ENCODE peak calls at places on chromosomes 7 and 10, in four cellular contexts. O is skeletal muscle cell, C is astrocyte of the cerebellum, L is HAP-1. X is an unnamed sample.
A peak's percentile ranks its signal among the peaks of the same experiment; 100 is the strongest.

GRCh38 chr10:104665174-104665573 is 24.1 kb downstream of the SORCS3 start:
- DNase-seq in O (no peak), C (no peak), L (no peak), X (no peak)

GRCh38 chr7:159141159-159141558 is 3.5 kb downstream of the VIPR2 start:
- DNase-seq in O (no peak), C (no peak), L (no peak), X (no peak)

GRCh38 chr10:24962998-24963397 is 10.6 kb upstream of the PRTFDC1 start:
- DNase-seq in O (no peak), C (peak; percentile 60), L (no peak), X (peak; percentile 80)

GRCh38 chr7:70838292-70838907 is 293.5 kb upstream of the GALNT17 start:
- DNase-seq in O (no peak), C (no peak), L (no peak), X (no peak)

GRCh38 chr10:76408646-76409045 is 977.2 kb downstream of the LRMDA start:
- DNase-seq in O (no peak), C (no peak), L (no peak), X (no peak)

GRCh38 chr10:51007781-51008180 is 66.5 kb upstream of the PRKG1 start:
- DNase-seq in O (no peak), C (no peak), L (no peak), X (no peak)

GRCh38 chr7:74490546-74490945 is 36.8 kb downstream of the GTF2IRD1 start:
- DNase-seq in O (no peak), C (no peak), L (no peak), X (no peak)

GRCh38 chr10:106931159-106931852 is 233.2 kb downstream of the SORCS1 start:
- DNase-seq in O (no peak), C (no peak), L (no peak), X (no peak)

GRCh38 chr10:95785317-95785716 is 29.4 kb downstream of the ENTPD1 start:
- DNase-seq in O (no peak), C (no peak), L (no peak), X (no peak)

GRCh38 chr7:116166167-116166566 is 44.2 kb upstream of the TES start:
- DNase-seq in O (no peak), C (no peak), L (no peak), X (no peak)

GRCh38 chr7:139679731-139680594 is 97.8 kb downstream of the HIPK2 start:
- DNase-seq in O (peak; percentile 61), C (no peak), L (no peak), X (peak; percentile 93)

GRCh38 chr10:101043356-101043707 is 12.3 kb downstream of the SFXN3 start:
- DNase-seq in O (no peak), C (no peak), L (no peak), X (no peak)

GRCh38 chr7:130990178-130990832 is 256.3 kb upstream of the KLF14 start:
- DNase-seq in O (no peak), C (no peak), L (no peak), X (no peak)

GRCh38 chr7:11492307-11492706 is 339.7 kb downstream of the THSD7A start:
- DNase-seq in O (peak; percentile 3), C (no peak), L (no peak), X (no peak)

GRCh38 chr7:156875766-156876165 is 17.2 kb downstream of the LMBR1 start:
- DNase-seq in O (no peak), C (no peak), L (no peak), X (no peak)

GRCh38 chr10:773562-774161 is 84.2 kb upstream of the DIP2C start:
- DNase-seq in O (no peak), C (no peak), L (no peak), X (no peak)

GRCh38 chr7:127879942-127880341 is 151.3 kb downstream of the LRRC4 start:
- DNase-seq in O (no peak), C (no peak), L (no peak), X (no peak)

GRCh38 chr7:70384891-70385290 is 747.1 kb upstream of the GALNT17 start:
- DNase-seq in O (peak; percentile 51), C (peak; percentile 58), L (no peak), X (peak; percentile 91)

GRCh38 chr10:4470231-4470840 is 355.7 kb upstream of the AKR1E2 start:
- DNase-seq in O (peak; percentile 71), C (peak; percentile 34), L (no peak), X (no peak)

GRCh38 chr7:34096135-34096775 is 190.9 kb downstream of the BMPER start:
- DNase-seq in O (peak; percentile 91), C (peak; percentile 83), L (no peak), X (no peak)

GRCh38 chr10:115654961-115655360 is 561.8 kb downstream of the ATRNL1 start:
- DNase-seq in O (peak; percentile 15), C (peak; percentile 68), L (no peak), X (no peak)

DNA sequence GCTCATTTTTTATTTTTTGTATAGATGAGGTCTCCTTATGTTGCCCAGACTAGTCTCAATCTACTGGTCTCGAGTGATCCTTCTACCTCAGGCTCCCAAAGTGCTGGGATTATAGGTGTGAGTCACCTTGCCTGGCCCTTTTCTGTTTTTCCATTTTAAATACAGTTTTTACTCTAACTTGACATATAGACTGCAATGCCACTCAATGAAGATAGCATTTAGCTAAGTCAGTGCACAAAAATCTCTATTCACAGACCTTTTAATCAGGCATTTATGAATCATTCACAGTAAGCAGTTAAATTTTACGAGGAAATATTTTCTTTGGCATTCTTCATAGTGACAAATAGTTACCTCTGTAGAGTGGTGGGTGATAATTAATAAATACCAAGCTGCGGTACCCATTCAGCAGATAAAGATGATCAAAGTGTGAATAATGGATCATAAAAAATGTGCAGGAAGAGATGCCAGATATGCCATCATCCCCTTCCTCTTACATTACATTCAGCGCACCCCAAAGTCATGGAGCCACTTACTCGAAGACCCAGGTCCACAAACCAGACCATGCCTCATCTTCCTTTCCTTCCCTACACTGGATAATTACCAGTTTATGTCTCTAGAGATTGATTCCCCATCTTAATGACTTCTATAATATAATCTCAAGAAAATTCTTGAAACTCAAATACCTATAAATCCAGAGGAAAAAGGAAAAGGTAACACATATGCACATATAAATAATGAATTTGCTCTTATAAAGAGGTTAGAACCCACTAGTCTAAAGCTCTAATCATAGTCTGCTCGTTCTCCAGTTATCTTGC is 56.0 kb downstream of the UBE2H start:
- DNase-seq in O (no peak), C (no peak), L (no peak), X (no peak)
- H3K4me3 ChIP-seq in O (no peak overlapping the region), C (no peak overlapping the region), L (no peak overlapping the region), X (no peak overlapping the region)

DNA sequence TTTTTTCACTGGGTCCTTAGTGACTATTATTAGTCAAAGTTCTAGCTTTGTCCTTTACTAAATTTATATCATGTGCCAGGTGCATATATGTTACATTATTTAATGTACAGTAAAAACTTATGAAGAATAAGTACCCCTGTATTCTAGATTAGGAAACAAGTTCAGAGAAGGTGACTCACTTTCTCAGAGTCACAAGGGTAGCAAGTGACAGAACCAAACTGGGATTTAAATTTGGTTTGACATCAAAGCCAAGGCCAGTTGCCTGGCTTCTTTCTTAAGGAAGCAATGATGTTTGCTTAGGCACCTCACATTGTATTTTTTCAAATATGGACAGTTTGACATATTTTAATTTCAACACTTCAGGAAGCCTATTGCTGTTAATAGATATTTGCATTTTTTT is 2.5 kb downstream of the LSM8 start:
- DNase-seq in O (no peak), C (no peak), L (no peak), X (no peak)
- H3K4me3 ChIP-seq in O (no peak overlapping the region), C (no peak overlapping the region), L (no peak overlapping the region), X (no peak overlapping the region)

GRCh38 chr10:119443441-119443840 is 99.1 kb downstream of the RGS10 start:
- DNase-seq in O (no peak), C (no peak), L (no peak), X (no peak)
- H3K4me3 ChIP-seq in O (no peak overlapping the region), C (no peak overlapping the region), L (no peak overlapping the region), X (no peak overlapping the region)

GRCh38 chr10:79268717-79269116 is 78.6 kb upstream of the PPIF start:
- DNase-seq in O (no peak), C (no peak), L (no peak), X (no peak)

GRCh38 chr10:79272353-79272752 is 74.9 kb upstream of the PPIF start:
- DNase-seq in O (no peak), C (no peak), L (no peak), X (no peak)

GRCh38 chr10:79269443-79269842 is 77.8 kb upstream of the PPIF start:
- DNase-seq in O (no peak), C (no peak), L (no peak), X (no peak)

GRCh38 chr10:79269969-79270368 is 77.3 kb upstream of the PPIF start:
- DNase-seq in O (no peak), C (no peak), L (no peak), X (no peak)

GRCh38 chr10:79270471-79271246 is 76.6 kb upstream of the PPIF start:
- DNase-seq in O (no peak), C (no peak), L (no peak), X (no peak)
- H3K4me3 ChIP-seq in O (no peak overlapping the region), C (no peak overlapping the region), L (no peak overlapping the region), X (no peak overlapping the region)

GRCh38 chr10:42691361-42692120 is 53.2 kb upstream of the ZNF33B start:
- DNase-seq in O (no peak), C (no peak), L (no peak), X (no peak)
- H3K4me3 ChIP-seq in O (no peak overlapping the region), C (no peak overlapping the region), L (no peak overlapping the region), X (no peak overlapping the region)

GRCh38 chr10:43227911-43228782 is 38.7 kb downstream of the RASGEF1A start:
- DNase-seq in O (no peak), C (no peak), L (peak; percentile 7), X (no peak)

GRCh38 chr10:43226851-43227845 is 39.7 kb downstream of the RASGEF1A start:
- DNase-seq in O (no peak), C (no peak), L (peak; percentile 4), X (no peak)

GRCh38 chr10:43229208-43230061 is 37.4 kb downstream of the RASGEF1A start:
- DNase-seq in O (no peak), C (no peak), L (peak; percentile 52), X (no peak)

GRCh38 chr10:43230101-43230908 is 36.6 kb downstream of the RASGEF1A start:
- DNase-seq in O (no peak), C (no peak), L (peak; percentile 6), X (no peak)

DNA sequence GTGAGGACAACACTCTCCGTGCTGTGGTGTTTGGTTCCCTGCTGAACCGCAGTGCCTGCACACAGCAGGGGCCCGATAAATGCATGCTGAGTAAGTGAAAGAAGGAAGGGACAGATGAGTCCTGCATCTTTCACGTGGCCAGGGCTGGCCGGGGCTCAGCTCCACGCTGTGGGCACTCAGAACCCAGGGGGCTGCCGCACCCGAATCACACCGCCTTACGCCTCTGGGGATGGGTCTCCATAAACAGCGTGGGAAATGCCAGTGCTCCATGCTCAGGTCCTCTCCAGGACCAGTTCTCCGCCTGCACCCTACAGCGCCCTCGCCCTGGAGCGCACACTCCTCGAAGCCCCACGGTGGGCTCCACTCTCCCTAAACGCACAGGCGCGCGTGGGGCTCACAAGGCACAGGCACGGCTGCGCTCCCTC is 38.1 kb downstream of the RASGEF1A start:
- DNase-seq in O (no peak), C (no peak), L (no peak), X (no peak)
- H3K4me3 ChIP-seq in O (no peak overlapping the region), C (no peak overlapping the region), L (peak overlapping the region; percentile 16), X (peak overlapping the region; percentile 43)

X was measured in epithelial cell of proximal tubule.